ENCODE peak calls at places on chromosomes 4 and X, in six cellular contexts. M is body of pancreas, C is tibial nerve, A is sigmoid colon, J is lower leg skin, E is Peyer's patch. I is an unnamed sample.

GRCh38 chrX:154541896-154542722 is 4.5 kb downstream of the G6PD start:
- DNase-seq in J (peak), E (peak), A (peak), M (peak), C (peak), I (peak)

GRCh38 chr4:780730-781492 is 45.0 kb downstream of the CPLX1 start:
- DNase-seq in C (no peak), J (peak), E (no peak), A (no peak), M (no peak), I (peak)

GRCh38 chrX:33086886-33087285 is 124.5 kb downstream of the DMD start:
- DNase-seq in C (no peak), E (no peak), M (no peak), A (no peak), J (no peak), I (no peak)

GRCh38 chr4:169080970-169081369 is 70.9 kb upstream of the CBR4 start:
- DNase-seq in E (no peak), C (no peak), A (peak), M (no peak), J (no peak), I (peak)

GRCh38 chrX:133594156-133594555 is 178.9 kb upstream of the GPC4 start:
- DNase-seq in C (no peak), A (no peak), M (no peak), E (no peak), J (no peak), I (no peak)

GRCh38 chr4:182806259-182807252 is 110.6 kb downstream of the DCTD start:
- DNase-seq in C (peak), J (peak), M (peak), E (peak), A (peak), I (peak)

GRCh38 chr4:75821966-75822365 is 80.3 kb downstream of the PPEF2 start:
- DNase-seq in J (no peak), C (no peak), M (peak), A (no peak), E (no peak), I (no peak)

GRCh38 chrX:56794404-56794803 is 65.4 kb downstream of the NBDY start:
- DNase-seq in C (no peak), A (peak), M (no peak), J (no peak), E (no peak), I (no peak)

GRCh38 chrX:55919367-55920221 is 202.0 kb downstream of the RRAGB start:
- DNase-seq in A (no peak), E (peak), M (no peak), J (no peak), C (no peak), I (no peak)

GRCh38 chrX:97234471-97235097 is 350.9 kb downstream of the RPA4 start:
- DNase-seq in A (no peak), E (no peak), J (no peak), C (no peak), M (no peak), I (no peak)

GRCh38 chr4:97238956-97239698 is 904.1 kb downstream of the STPG2 start:
- DNase-seq in C (no peak), J (no peak), M (no peak), A (no peak), E (no peak), I (no peak)

GRCh38 chr4:147731611-147732515 is at the start of gene ARHGAP10:
- DNase-seq in E (peak), C (peak), M (peak), A (peak), J (peak), I (peak)

GRCh38 chr4:42786350-42787070 is 106.0 kb upstream of the GRXCR1 start:
- DNase-seq in A (no peak), M (no peak), J (no peak), E (no peak), C (no peak), I (no peak)

GRCh38 chr4:79831119-79831528 is 241.9 kb downstream of the ANTXR2 start:
- DNase-seq in J (no peak), C (no peak), M (no peak), A (no peak), E (no peak), I (no peak)

GRCh38 chr4:88107406-88108107 is 50.9 kb downstream of the ABCG2 start:
- DNase-seq in E (peak), C (no peak), M (peak), A (no peak), J (no peak), I (no peak)

GRCh38 chr4:176238819-176239218 is 30.2 kb downstream of the ASB5 start:
- DNase-seq in C (no peak), A (no peak), E (no peak), M (no peak), J (no peak), I (no peak)

GRCh38 chrX:150163956-150164726 is 199.0 kb upstream of the MAMLD1 start:
- DNase-seq in M (no peak), A (no peak), E (no peak), C (no peak), J (no peak), I (no peak)

GRCh38 chr4:91630764-91631163 is 673.0 kb upstream of the GRID2 start:
- DNase-seq in M (no peak), C (no peak), J (no peak), A (no peak), E (no peak), I (no peak)

GRCh38 chrX:29661290-29661689 is 554.1 kb upstream of the MAGEB2 start:
- DNase-seq in E (no peak), A (no peak), M (no peak), C (no peak), J (no peak), I (no peak)

GRCh38 chr4:2797545-2798305 is 4.8 kb downstream of the SH3BP2 start:
- DNase-seq in A (peak), E (peak), M (peak), J (peak), C (peak), I (peak)

GRCh38 chrX:42616981-42617380 is 161.0 kb downstream of the PPP1R2C start:
- DNase-seq in A (no peak), J (no peak), E (no peak), M (no peak), C (no peak), I (no peak)

GRCh38 chr4:146062325-146062715 is 113.2 kb upstream of the LSM6 start:
- DNase-seq in E (no peak), A (no peak), C (no peak), M (no peak), J (no peak), I (no peak)

GRCh38 chr4:131382839-131383238 is 1766.3 kb upstream of the PCDH10 start:
- DNase-seq in M (no peak), E (no peak), A (no peak), J (no peak), C (no peak), I (no peak)

GRCh38 chr4:131388277-131388676 is 1760.8 kb upstream of the PCDH10 start:
- DNase-seq in M (no peak), C (no peak), E (no peak), J (no peak), A (no peak), I (no peak)
- TF ChIP-seq CTCF in M (no peak), C (no peak), E (no peak), J (no peak), A (no peak), I (no peak)

GRCh38 chrX:105775672-105776071 is 46.7 kb upstream of the NRK start:
- DNase-seq in E (no peak), C (no peak), A (no peak), J (no peak), M (no peak), I (no peak)
- TF ChIP-seq POLR2A in E (no peak), C (no peak), A (no peak), J (no peak), M (no peak), I (no peak)

GRCh38 chrX:16993791-16994318 is 47.4 kb downstream of the REPS2 start:
- DNase-seq in C (no peak), A (no peak), M (no peak), E (no peak), J (no peak), I (no peak)
- TF ChIP-seq CTCF in C (no peak), A (no peak), M (no peak), E (no peak), J (no peak), I (no peak)

GRCh38 chrX:16722481-16722880 is 3.1 kb downstream of the SYAP1 start:
- DNase-seq in C (no peak), J (no peak), A (no peak), M (no peak), E (no peak), I (no peak)

GRCh38 chrX:16714504-16714903 is 2.0 kb upstream of the CTPS2 start:
- DNase-seq in J (no peak), C (no peak), M (no peak), E (no peak), A (peak), I (no peak)

GRCh38 chrX:16725067-16725466 is 5.7 kb downstream of the SYAP1 start:
- DNase-seq in A (peak), C (no peak), E (no peak), M (no peak), J (no peak), I (no peak)

GRCh38 chrX:16718824-16719333 is 533 bp upstream of the SYAP1 start:
- DNase-seq in C (no peak), A (no peak), M (no peak), E (no peak), J (no peak), I (no peak)

DNA sequence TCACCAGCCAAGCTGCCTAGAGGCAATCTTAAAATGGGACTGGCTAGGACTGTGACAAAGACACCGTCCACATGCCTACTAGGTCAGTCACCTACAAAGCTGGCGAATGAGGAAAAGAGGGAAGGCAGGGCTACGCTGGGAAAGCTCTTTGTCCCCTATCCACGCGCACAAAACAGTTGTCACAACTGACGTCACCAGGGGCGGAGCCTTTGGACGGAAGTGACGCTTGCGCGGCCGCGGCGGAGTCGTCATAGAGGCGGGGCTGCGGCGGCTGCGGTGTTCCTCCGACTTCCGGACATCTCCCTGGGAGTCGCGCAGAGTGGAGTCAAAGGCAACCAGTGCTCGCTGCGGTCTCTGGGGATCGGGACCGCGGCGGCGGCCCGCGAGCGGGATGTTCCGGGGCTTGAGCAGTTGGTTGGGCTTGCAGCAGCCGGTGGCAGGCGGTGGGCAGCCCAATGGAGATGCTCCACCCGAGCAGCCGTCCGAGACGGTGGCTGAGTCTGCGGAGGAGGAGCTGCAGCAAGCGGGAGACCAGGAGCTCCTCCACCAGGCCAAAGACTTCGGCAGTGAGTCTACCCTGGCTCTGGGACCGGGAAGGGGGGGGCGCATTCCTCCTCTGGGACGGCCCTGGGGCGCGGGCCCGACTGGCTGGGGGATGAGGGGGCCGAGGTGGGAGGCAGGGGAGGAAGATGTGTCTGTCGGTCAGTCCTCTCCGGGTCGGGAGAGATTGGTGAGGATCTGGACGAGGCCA is at the start of gene SYAP1:
- DNase-seq in J (peak), C (peak), E (peak), A (peak), M (peak), I (peak)
- TF ChIP-seq POLR2A in J (no peak), C (peak), E (peak), A (peak), M (peak), I (peak)

I was measured in ovary.